ENCODE peak calls at places on chromosome 22, in eight cellular contexts. Q is uterus, O is ovary, J is sigmoid colon, S is IMR-90, N is spleen, B is transverse colon, X is tibial nerve. Y is an unnamed sample.

GRCh38 chr22:35425971-35426800 is 26.2 kb downstream of the MCM5 start:
- DNase-seq in Q (no peak), O (no peak), J (no peak), S (peak; percentile 38), N (no peak), B (no peak), X (no peak), Y (no peak)

GRCh38 chr22:25021976-25022711 is 69.6 kb downstream of the KIAA1671 start:
- DNase-seq in Q (no peak), O (no peak), J (no peak), S (no peak), N (no peak), B (no peak), X (no peak), Y (no peak)

GRCh38 chr22:35134637-35135036 is 68.7 kb downstream of the ISX start:
- DNase-seq in Q (no peak), O (no peak), J (no peak), S (no peak), N (no peak), B (peak; percentile 87), X (no peak), Y (no peak)

GRCh38 chr22:32164084-32164894 is 5.2 kb upstream of the C22orf42 start:
- DNase-seq in Q (no peak), O (no peak), J (no peak), S (no peak), N (no peak), B (no peak), X (no peak), Y (no peak)

GRCh38 chr22:28208036-28208435 is 289.0 kb upstream of the PITPNB start:
- DNase-seq in Q (no peak), O (no peak), J (no peak), S (no peak), N (no peak), B (no peak), X (no peak), Y (no peak)

GRCh38 chr22:31892080-31892433 is 52.3 kb upstream of the YWHAH start:
- DNase-seq in Q (no peak), O (no peak), J (no peak), S (no peak), N (no peak), B (no peak), X (no peak), Y (no peak)

GRCh38 chr22:37711490-37711889 is 14.6 kb downstream of the TRIOBP start:
- DNase-seq in Q (no peak), O (no peak), J (no peak), S (no peak), N (no peak), B (no peak), X (no peak), Y (no peak)

GRCh38 chr22:48663297-48663696 is 1164.4 kb downstream of the BRD1 start:
- DNase-seq in Q (no peak), O (no peak), J (no peak), S (no peak), N (no peak), B (no peak), X (no peak), Y (no peak)

GRCh38 chr22:44084044-44084772 is 60.1 kb downstream of the PARVB start:
- DNase-seq in Q (no peak), O (no peak), J (no peak), S (no peak), N (no peak), B (no peak), X (no peak), Y (peak; percentile 79)

GRCh38 chr22:22919041-22919440 is 31.4 kb downstream of the IGLL5 start:
- DNase-seq in Q (no peak), O (no peak), J (no peak), S (no peak), N (no peak), B (no peak), X (no peak), Y (no peak)
- H3K36me3 ChIP-seq in Q (no peaks in the 10 kb centered on the region), O (no peaks in the 10 kb centered on the region), J (no peaks in the 10 kb centered on the region), S (no peaks in the 10 kb centered on the region), N (no peaks in the 10 kb centered on the region), B (no peaks in the 10 kb centered on the region), X (no peaks in the 10 kb centered on the region), Y (no peaks in the 10 kb centered on the region)

GRCh38 chr22:50206599-50206998 is 5.8 kb downstream of the SELENOO start:
- DNase-seq in Q (no peak), O (no peak), J (peak; percentile 82), S (peak; percentile 26), N (peak; percentile 83), B (peak; percentile 29), X (no peak), Y (peak; percentile 94)

GRCh38 chr22:50207383-50208031 is 6.7 kb downstream of the SELENOO start:
- DNase-seq in Q (no peak), O (no peak), J (no peak), S (no peak), N (peak; percentile 80), B (peak; percentile 8), X (no peak), Y (no peak)

GRCh38 chr22:50209893-50210292 is 9.1 kb downstream of the SELENOO start:
- DNase-seq in Q (peak; percentile 65), O (peak; percentile 64), J (peak; percentile 81), S (peak; percentile 57), N (peak; percentile 87), B (peak; percentile 68), X (no peak), Y (no peak)

GRCh38 chr22:50208939-50209892 is 8.4 kb downstream of the SELENOO start:
- DNase-seq in Q (no peak), O (no peak), J (no peak), S (no peak), N (peak; percentile 76), B (peak; percentile 8), X (no peak), Y (no peak)

GRCh38 chr22:50208430-50208938 is 7.7 kb downstream of the SELENOO start:
- DNase-seq in Q (no peak), O (no peak), J (no peak), S (no peak), N (no peak), B (no peak), X (no peak), Y (no peak)
- TF ChIP-seq POLR2A in Q (no peak), O (no peak), J (no peak), S (no peak), N (no peak), B (no peak), X (no peak), Y (no peak)

DNA sequence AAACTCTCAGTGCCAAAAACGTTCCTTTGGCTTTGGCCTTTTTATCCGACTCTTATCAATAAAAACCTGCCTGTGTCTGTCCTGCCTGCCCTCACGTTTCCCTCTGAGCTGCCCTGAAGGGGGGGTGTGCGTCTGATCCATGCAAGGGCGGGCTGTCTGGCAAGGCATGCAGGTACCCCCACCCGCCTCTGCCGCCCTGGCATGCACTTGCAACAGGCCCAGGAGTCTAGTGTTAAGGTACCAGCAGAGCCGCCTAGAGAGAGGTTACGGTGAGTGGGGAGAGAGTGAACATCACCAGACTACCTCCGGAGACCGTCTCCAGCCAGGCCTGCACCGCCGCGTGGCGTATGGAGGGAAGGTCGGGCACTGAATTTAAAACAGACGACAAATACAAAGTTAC is 51.9 kb upstream of the BID start:
- DNase-seq in Q (no peak), O (no peak), J (no peak), S (no peak), N (no peak), B (no peak), X (no peak), Y (no peak)
- H3K36me3 ChIP-seq in Q (no peaks in the 10 kb centered on the region), O (no peaks in the 10 kb centered on the region), J (peaks cover 22% of the 10 kb centered on the region), S (peaks cover 24% of the 10 kb centered on the region), N (peaks cover 94% of the 10 kb centered on the region), B (no peaks in the 10 kb centered on the region), X (peaks cover 4% of the 10 kb centered on the region), Y (no peaks in the 10 kb centered on the region)

GRCh38 chr22:26590525-26590858 is 560 bp upstream of the TPST2 start:
- DNase-seq in Q (no peak), O (no peak), J (no peak), S (no peak), N (no peak), B (no peak), X (no peak), Y (no peak)

GRCh38 chr22:26589367-26589844 is 526 bp downstream of the TPST2 start:
- DNase-seq in Q (peak; percentile 24), O (peak; percentile 16), J (no peak), S (peak; percentile 12), N (peak; percentile 91), B (peak; percentile 57), X (no peak), Y (no peak)

GRCh38 chr22:26588749-26589366 is 1.1 kb downstream of the TPST2 start:
- DNase-seq in Q (no peak), O (no peak), J (no peak), S (no peak), N (peak; percentile 69), B (no peak), X (no peak), Y (peak; percentile 34)

GRCh38 chr22:26587991-26588613 is 1.8 kb downstream of the TPST2 start:
- DNase-seq in Q (no peak), O (no peak), J (no peak), S (no peak), N (no peak), B (no peak), X (no peak), Y (no peak)

DNA sequence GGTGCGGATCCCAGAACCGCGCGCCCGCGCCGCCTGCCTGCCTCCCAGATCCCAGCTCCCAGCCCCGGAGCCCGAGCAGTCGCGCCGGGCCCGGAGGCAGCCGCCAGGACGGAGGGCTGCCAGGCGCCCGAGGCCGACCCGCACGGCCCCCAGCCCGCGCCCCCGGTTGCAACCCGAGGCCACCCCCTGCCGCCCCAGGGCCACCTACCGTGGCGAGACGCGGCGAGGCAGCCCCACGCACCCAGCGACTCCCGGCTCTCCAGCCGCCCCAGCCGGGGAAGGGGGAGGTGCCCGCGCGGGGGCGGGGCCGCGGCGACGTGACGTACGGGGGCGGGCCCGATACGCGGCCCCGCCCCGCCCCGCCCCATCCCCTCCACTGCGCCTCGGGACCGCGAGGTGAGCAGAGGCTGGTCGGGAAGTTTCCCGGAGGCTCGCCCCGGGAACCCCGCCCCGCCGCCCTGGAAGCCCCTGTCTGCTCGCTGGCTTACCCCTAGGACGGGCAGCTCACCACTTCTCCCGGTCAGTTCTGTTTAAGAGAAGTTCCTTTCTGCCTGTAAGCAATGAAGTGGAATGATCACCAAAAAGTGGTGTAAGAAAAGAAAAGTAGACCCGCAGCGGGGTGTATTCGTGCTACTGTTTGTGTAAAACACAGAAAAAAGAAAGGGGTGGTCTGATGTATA is at the start of gene TPST2:
- DNase-seq in Q (peak; percentile 81), O (peak; percentile 76), J (peak; percentile 86), S (peak; percentile 65), N (peak; percentile 95), B (peak; percentile 85), X (peak; percentile 61), Y (peak; percentile 75)
- TF ChIP-seq POLR2A in Q (peak; percentile 85), O (peak; percentile 70), J (peak; percentile 37), S (peak; percentile 72), N (no peak), B (peak; percentile 68), X (peak; percentile 76), Y (peak; percentile 96)